ENCODE peak calls at places on chromosomes 4 and X, in eight cellular contexts. F, D, X, M, E, B, J and C are unnamed samples.

GRCh38 chrX:135973548-135974278 is at the start of gene MMGT1:
- DNase-seq in F (peak; percentile 89), D (peak; percentile 62), X (peak; percentile 81), M (peak; percentile 82), E (peak; percentile 71), B (peak; percentile 86), J (peak; percentile 90), C (peak; percentile 30)

GRCh38 chr4:57403591-57403990 is 293.4 kb upstream of the IGFBP7 start:
- DNase-seq in F (no peak), D (no peak), X (no peak), M (no peak), E (no peak), B (no peak), J (no peak), C (no peak)

GRCh38 chrX:9562851-9563250 is 98.0 kb downstream of the TBL1X start:
- DNase-seq in F (no peak), D (no peak), X (peak; percentile 12), M (peak; percentile 91), E (no peak), B (no peak), J (peak; percentile 29), C (no peak)

GRCh38 chrX:151796576-151796975 is 62.0 kb downstream of the CNGA2 start:
- DNase-seq in F (no peak), D (no peak), X (no peak), M (no peak), E (no peak), B (no peak), J (no peak), C (no peak)

GRCh38 chrX:17473021-17473420 is 98.0 kb downstream of the NHS start:
- DNase-seq in F (no peak), D (no peak), X (no peak), M (no peak), E (no peak), B (no peak), J (no peak), C (no peak)

GRCh38 chr4:37970702-37971101 is 10.5 kb downstream of the PTTG2 start:
- DNase-seq in F (peak; percentile 86), D (no peak), X (peak; percentile 22), M (peak; percentile 42), E (peak; percentile 46), B (no peak), J (peak; percentile 46), C (peak; percentile 24)

GRCh38 chrX:53599781-53600396 is 86.6 kb downstream of the HUWE1 start:
- DNase-seq in F (no peak), D (no peak), X (no peak), M (no peak), E (no peak), B (no peak), J (no peak), C (no peak)

GRCh38 chr4:4260185-4260751 is 12.2 kb upstream of the TMEM128 start:
- DNase-seq in F (no peak), D (no peak), X (no peak), M (peak; percentile 69), E (no peak), B (no peak), J (peak; percentile 62), C (no peak)

GRCh38 chr4:170014359-170015008 is 11.7 kb downstream of the MFAP3L start:
- DNase-seq in F (no peak), D (no peak), X (no peak), M (peak; percentile 58), E (no peak), B (no peak), J (no peak), C (no peak)

GRCh38 chr4:136823020-136823419 is 709.3 kb downstream of the PCDH18 start:
- DNase-seq in F (no peak), D (no peak), X (no peak), M (no peak), E (no peak), B (no peak), J (no peak), C (no peak)

GRCh38 chr4:90357117-90357710 is 230.0 kb downstream of the CCSER1 start:
- DNase-seq in F (no peak), D (no peak), X (peak; percentile 69), M (peak; percentile 38), E (no peak), B (peak; percentile 0), J (peak; percentile 20), C (peak; percentile 1)

GRCh38 chr4:182645511-182645910 is 271.7 kb downstream of the DCTD start:
- DNase-seq in F (no peak), D (no peak), X (no peak), M (peak; percentile 51), E (no peak), B (no peak), J (no peak), C (no peak)